ENCODE peak calls at places on chromosomes 11 and 22, in eight cellular contexts. H is endothelial cell; S is NCI-H1930; Q is body of pancreas; Y is HFFc6; D is CD4-positive, alpha-beta T cell; N is neuronal stem cell; T is foreskin melanocyte. G is an unnamed sample.

GRCh38 chr22:25388866-25389540 is 169.6 kb downstream of the CRYBB2 start:
- DNase-seq in H (no peak), S (no peak), Q (no peak), Y (no peak), D (no peak), N (no peak), T (peak), G (peak)

GRCh38 chr11:110818032-110818687 is 105.9 kb upstream of the ARHGAP20 start:
- DNase-seq in H (no peak), S (no peak), Q (no peak), Y (peak), D (no peak), N (no peak), T (no peak), G (no peak)

GRCh38 chr11:28756977-28757376 is 648.8 kb downstream of the METTL15 start:
- DNase-seq in H (no peak), S (no peak), Q (no peak), Y (peak), D (no peak), N (no peak), T (no peak), G (no peak)

GRCh38 chr11:119902656-119903181 is 173.7 kb upstream of the NECTIN1 start:
- DNase-seq in H (no peak), S (no peak), Q (no peak), Y (no peak), D (no peak), N (no peak), T (no peak), G (no peak)

GRCh38 chr11:131195801-131196517 is 174.5 kb upstream of the NTM start:
- DNase-seq in H (no peak), S (no peak), Q (peak), Y (peak), D (no peak), N (no peak), T (no peak), G (no peak)

GRCh38 chr11:95684170-95684569 is 105.4 kb downstream of the FAM76B start:
- DNase-seq in H (no peak), S (no peak), Q (no peak), Y (no peak), D (no peak), N (no peak), T (no peak), G (no peak)

GRCh38 chr22:20194681-20195593 is 44.1 kb upstream of the CCDC188 start:
- DNase-seq in H (no peak), S (no peak), Q (no peak), Y (no peak), D (no peak), N (no peak), T (no peak), G (no peak)

GRCh38 chr11:1623716-1624115 is 1.8 kb upstream of the KRTAP5-4 start:
- DNase-seq in H (no peak), S (no peak), Q (no peak), Y (no peak), D (no peak), N (no peak), T (no peak), G (no peak)

GRCh38 chr11:111531687-111532364 is 8.7 kb upstream of the LAYN start:
- DNase-seq in H (no peak), S (no peak), Q (no peak), Y (peak), D (no peak), N (no peak), T (no peak), G (no peak)

GRCh38 chr11:30196400-30197206 is 34.2 kb upstream of the FSHB start:
- DNase-seq in H (peak), S (peak), Q (peak), Y (no peak), D (peak), N (peak), T (peak), G (peak)

GRCh38 chr11:2573240-2574042 is 126.4 kb downstream of the KCNQ1OT1 start:
- DNase-seq in H (no peak), S (no peak), Q (peak), Y (no peak), D (no peak), N (no peak), T (no peak), G (no peak)

GRCh38 chr11:1117970-1118369 is 39.8 kb upstream of the MUC5AC start:
- DNase-seq in H (no peak), S (no peak), Q (no peak), Y (no peak), D (no peak), N (no peak), T (no peak), G (no peak)

GRCh38 chr11:46006418-46007070 is 84.1 kb downstream of the LARGE2 start:
- DNase-seq in H (peak), S (peak), Q (peak), Y (peak), D (no peak), N (peak), T (peak), G (peak)

GRCh38 chr11:35011944-35012343 is 95.5 kb downstream of the PDHX start:
- DNase-seq in H (no peak), S (no peak), Q (no peak), Y (no peak), D (no peak), N (no peak), T (no peak), G (no peak)

GRCh38 chr22:44898236-44898635 is 111.6 kb downstream of the PHF21B start:
- DNase-seq in H (no peak), S (no peak), Q (no peak), Y (no peak), D (no peak), N (no peak), T (no peak), G (no peak)

GRCh38 chr11:61776561-61777075 is 15.8 kb downstream of the TMEM258 start:
- DNase-seq in H (peak), S (no peak), Q (peak), Y (peak), D (peak), N (no peak), T (peak), G (peak)

GRCh38 chr11:95924414-95924760 is 480 bp upstream of the MTMR2 start:
- DNase-seq in H (peak), S (no peak), Q (no peak), Y (peak), D (no peak), N (no peak), T (no peak), G (no peak)

GRCh38 chr22:19981171-19981960 is 35.3 kb downstream of the ARVCF start:
- DNase-seq in H (no peak), S (no peak), Q (no peak), Y (no peak), D (no peak), N (no peak), T (no peak), G (no peak)

GRCh38 chr11:11171854-11172253 is 181.2 kb downstream of the CSNK2A3 start:
- DNase-seq in H (no peak), S (no peak), Q (no peak), Y (no peak), D (no peak), N (no peak), T (no peak), G (peak)